ENCODE peak calls at places on chromosomes 3 and 15, in five cellular contexts. One of them, this sample, is unnamed.

GRCh38 chr3:13046569-13047279 is 26.5 kb downstream of the IQSEC1 start:
- DNase-seq in MM.1S: no peak
- DNase-seq in IMR-90: no peak
- DNase-seq in A549: no peak
- DNase-seq in fibroblast of lung: no peak
- DNase-seq in this sample: no peak

GRCh38 chr3:55090310-55090709 is 162.5 kb upstream of the LRTM1 start:
- DNase-seq in MM.1S: no peak
- DNase-seq in IMR-90: no peak
- DNase-seq in A549: no peak
- DNase-seq in fibroblast of lung: no peak
- DNase-seq in this sample: no peak

GRCh38 chr15:90024406-90024805 is 23.3 kb downstream of the ZNF710 start:
- DNase-seq in MM.1S: no peak
- DNase-seq in IMR-90: no peak
- DNase-seq in A549: no peak
- DNase-seq in fibroblast of lung: no peak
- DNase-seq in this sample: no peak

GRCh38 chr3:147378186-147378503 is 28.2 kb downstream of the ZIC4 start:
- DNase-seq in MM.1S: no peak
- DNase-seq in IMR-90: no peak
- DNase-seq in A549: no peak
- DNase-seq in fibroblast of lung: no peak
- DNase-seq in this sample: peak

GRCh38 chr3:120170223-120170622 is 76.0 kb upstream of the GSK3B start:
- DNase-seq in MM.1S: no peak
- DNase-seq in IMR-90: peak
- DNase-seq in A549: peak
- DNase-seq in fibroblast of lung: peak
- DNase-seq in this sample: no peak

GRCh38 chr15:89174476-89174875 is 46.9 kb downstream of the RLBP1 start:
- DNase-seq in MM.1S: no peak
- DNase-seq in IMR-90: no peak
- DNase-seq in A549: no peak
- DNase-seq in fibroblast of lung: peak
- DNase-seq in this sample: no peak

GRCh38 chr3:112794622-112795172 is 52.0 kb downstream of the CD200R1L start:
- DNase-seq in MM.1S: no peak
- DNase-seq in IMR-90: no peak
- DNase-seq in A549: no peak
- DNase-seq in fibroblast of lung: no peak
- DNase-seq in this sample: no peak

GRCh38 chr15:40103124-40103858 is 5.4 kb downstream of the BMF start:
- DNase-seq in MM.1S: no peak
- DNase-seq in IMR-90: peak
- DNase-seq in A549: no peak
- DNase-seq in fibroblast of lung: peak
- DNase-seq in this sample: peak

GRCh38 chr3:195441476-195441970 is 1.3 kb downstream of the ACAP2 start:
- DNase-seq in MM.1S: peak
- DNase-seq in IMR-90: peak
- DNase-seq in A549: no peak
- DNase-seq in fibroblast of lung: no peak
- DNase-seq in this sample: peak

GRCh38 chr15:79431636-79432344 is at the start of gene MINAR1:
- DNase-seq in MM.1S: no peak
- DNase-seq in IMR-90: peak
- DNase-seq in A549: peak
- DNase-seq in fibroblast of lung: peak
- DNase-seq in this sample: peak

GRCh38 chr3:58153371-58153770 is 57.4 kb downstream of the DNASE1L3 start:
- DNase-seq in MM.1S: no peak
- DNase-seq in IMR-90: no peak
- DNase-seq in A549: no peak
- DNase-seq in fibroblast of lung: no peak
- DNase-seq in this sample: no peak

GRCh38 chr3:196666001-196666867 is 26.7 kb downstream of the NRROS start:
- DNase-seq in MM.1S: no peak
- DNase-seq in IMR-90: peak
- DNase-seq in A549: peak
- DNase-seq in fibroblast of lung: peak
- DNase-seq in this sample: peak

GRCh38 chr3:99960941-99961340 is 143.3 kb downstream of the CMSS1 start:
- DNase-seq in MM.1S: no peak
- DNase-seq in IMR-90: no peak
- DNase-seq in A549: no peak
- DNase-seq in fibroblast of lung: peak
- DNase-seq in this sample: no peak

GRCh38 chr3:99960123-99960878 is 142.6 kb downstream of the CMSS1 start:
- DNase-seq in MM.1S: no peak
- DNase-seq in IMR-90: no peak
- DNase-seq in A549: no peak
- DNase-seq in fibroblast of lung: no peak
- DNase-seq in this sample: no peak

GRCh38 chr3:99965077-99965476 is 147.4 kb downstream of the CMSS1 start:
- DNase-seq in MM.1S: no peak
- DNase-seq in IMR-90: peak
- DNase-seq in A549: no peak
- DNase-seq in fibroblast of lung: peak
- DNase-seq in this sample: no peak

GRCh38 chr3:99962703-99963102 is 145.0 kb downstream of the CMSS1 start:
- DNase-seq in MM.1S: no peak
- DNase-seq in IMR-90: peak
- DNase-seq in A549: no peak
- DNase-seq in fibroblast of lung: peak
- DNase-seq in this sample: no peak

DNA sequence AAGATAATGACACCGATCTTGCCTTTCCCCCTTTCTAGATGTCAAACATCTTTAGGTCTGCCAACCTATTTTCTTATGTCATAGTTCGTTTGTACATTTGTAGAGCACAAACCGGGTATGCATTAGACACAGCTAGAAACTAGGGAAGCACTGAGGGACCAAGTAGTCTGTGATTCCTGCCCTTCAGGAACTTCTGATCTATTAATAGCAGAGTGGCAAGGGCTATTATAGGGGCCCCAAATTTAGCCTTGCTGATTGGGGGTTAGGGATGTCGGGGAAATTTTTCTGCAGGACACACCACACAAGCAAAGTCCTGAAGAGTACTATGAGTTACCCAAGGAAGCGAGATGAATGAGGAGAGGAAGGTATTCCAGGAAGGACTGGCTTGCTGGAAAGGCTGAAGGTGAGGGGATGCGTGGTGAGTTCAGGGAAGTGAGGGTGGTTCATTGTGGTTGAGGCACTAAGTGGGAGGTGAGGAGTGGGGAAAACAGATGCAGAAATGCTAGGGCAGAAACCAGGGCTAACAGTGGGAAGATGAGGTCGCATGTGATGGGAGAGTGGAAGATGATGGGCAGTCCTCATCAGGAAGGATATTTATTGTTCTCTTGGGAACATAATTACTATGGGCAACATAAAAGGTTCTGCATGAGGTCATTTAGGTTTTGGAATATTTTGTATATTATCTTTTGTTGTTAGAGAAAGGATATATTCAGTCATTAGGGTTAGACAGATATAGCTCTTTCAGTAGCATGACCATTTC is 144.3 kb downstream of the CMSS1 start:
- DNase-seq in MM.1S: no peak
- DNase-seq in IMR-90: no peak
- DNase-seq in A549: no peak
- DNase-seq in fibroblast of lung: no peak
- DNase-seq in this sample: no peak
- H3K4me2 ChIP-seq in MM.1S: no peak
- H3K4me2 ChIP-seq in IMR-90: no peak
- H3K4me2 ChIP-seq in A549: no peak
- H3K4me2 ChIP-seq in fibroblast of lung: no peak
- H3K4me2 ChIP-seq in this sample: no peak

GRCh38 chr3:127677541-127678314 is 5.0 kb downstream of the ABTB1 start:
- DNase-seq in MM.1S: no peak
- DNase-seq in IMR-90: no peak
- DNase-seq in A549: no peak
- DNase-seq in fibroblast of lung: no peak
- DNase-seq in this sample: no peak
- H3K27ac ChIP-seq in MM.1S: no peak
- H3K27ac ChIP-seq in IMR-90: no peak
- H3K27ac ChIP-seq in A549: no peak
- H3K27ac ChIP-seq in fibroblast of lung: no peak
- H3K27ac ChIP-seq in this sample: no peak

GRCh38 chr3:165729756-165730155 is 107.5 kb downstream of the BCHE start:
- DNase-seq in MM.1S: no peak
- DNase-seq in IMR-90: no peak
- DNase-seq in A549: no peak
- DNase-seq in fibroblast of lung: no peak
- DNase-seq in this sample: no peak
- TF ChIP-seq CTCF in MM.1S: no peak
- TF ChIP-seq CTCF in IMR-90: no peak
- TF ChIP-seq CTCF in A549: no peak
- TF ChIP-seq CTCF in fibroblast of lung: no peak
- TF ChIP-seq CTCF in this sample: no peak

GRCh38 chr15:70291295-70291694 is 193.6 kb upstream of the TLE3 start:
- DNase-seq in MM.1S: no peak
- DNase-seq in IMR-90: no peak
- DNase-seq in A549: no peak
- DNase-seq in fibroblast of lung: no peak
- DNase-seq in this sample: no peak

GRCh38 chr15:70290708-70291107 is 193.0 kb upstream of the TLE3 start:
- DNase-seq in MM.1S: no peak
- DNase-seq in IMR-90: no peak
- DNase-seq in A549: no peak
- DNase-seq in fibroblast of lung: no peak
- DNase-seq in this sample: no peak

GRCh38 chr15:70292511-70292760 is 194.7 kb upstream of the TLE3 start:
- DNase-seq in MM.1S: no peak
- DNase-seq in IMR-90: no peak
- DNase-seq in A549: no peak
- DNase-seq in fibroblast of lung: no peak
- DNase-seq in this sample: no peak

GRCh38 chr15:70291696-70292510 is 194.2 kb upstream of the TLE3 start:
- DNase-seq in MM.1S: no peak
- DNase-seq in IMR-90: no peak
- DNase-seq in A549: no peak
- DNase-seq in fibroblast of lung: no peak
- DNase-seq in this sample: no peak

DNA sequence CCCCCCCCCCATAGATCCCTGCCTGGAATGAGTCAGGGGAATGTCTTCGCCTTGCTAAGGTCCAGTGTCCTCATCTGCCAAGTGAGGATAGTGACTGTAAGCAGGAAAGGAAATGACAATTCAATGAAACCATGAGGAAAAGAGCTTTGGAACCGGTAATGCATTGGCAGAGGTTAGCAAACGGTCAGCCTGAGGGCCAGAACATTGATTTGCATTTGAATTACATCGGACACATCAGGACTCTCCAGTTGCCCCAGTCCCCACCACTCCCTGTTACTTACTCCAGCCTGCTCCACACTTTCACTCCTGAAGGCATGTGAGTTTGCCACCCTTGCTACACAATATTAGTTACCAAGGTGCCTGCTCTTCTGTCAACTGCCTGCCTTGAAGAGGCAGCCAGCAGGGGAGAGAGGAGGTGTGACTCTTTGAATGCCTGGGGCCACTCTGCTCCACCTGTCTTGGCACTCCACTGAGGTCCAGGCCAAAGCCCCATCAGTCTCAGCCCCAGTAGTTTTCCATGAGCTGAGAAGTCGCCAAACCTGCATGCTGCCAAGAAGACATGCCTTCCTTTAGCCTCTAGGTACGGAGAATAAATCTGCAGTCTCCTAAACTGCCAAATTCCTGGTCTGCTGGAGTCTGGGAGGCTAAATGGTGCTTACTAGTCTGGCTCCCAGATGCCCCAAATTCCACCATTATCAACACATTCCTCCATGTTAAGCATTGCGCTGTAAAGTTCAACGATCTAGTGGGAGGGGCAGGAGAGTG is 191.7 kb upstream of the TLE3 start:
- DNase-seq in MM.1S: no peak
- DNase-seq in IMR-90: no peak
- DNase-seq in A549: no peak
- DNase-seq in fibroblast of lung: no peak
- DNase-seq in this sample: peak
- H3K4me2 ChIP-seq in MM.1S: no peak
- H3K4me2 ChIP-seq in IMR-90: no peak
- H3K4me2 ChIP-seq in A549: no peak
- H3K4me2 ChIP-seq in fibroblast of lung: no peak
- H3K4me2 ChIP-seq in this sample: no peak

DNA sequence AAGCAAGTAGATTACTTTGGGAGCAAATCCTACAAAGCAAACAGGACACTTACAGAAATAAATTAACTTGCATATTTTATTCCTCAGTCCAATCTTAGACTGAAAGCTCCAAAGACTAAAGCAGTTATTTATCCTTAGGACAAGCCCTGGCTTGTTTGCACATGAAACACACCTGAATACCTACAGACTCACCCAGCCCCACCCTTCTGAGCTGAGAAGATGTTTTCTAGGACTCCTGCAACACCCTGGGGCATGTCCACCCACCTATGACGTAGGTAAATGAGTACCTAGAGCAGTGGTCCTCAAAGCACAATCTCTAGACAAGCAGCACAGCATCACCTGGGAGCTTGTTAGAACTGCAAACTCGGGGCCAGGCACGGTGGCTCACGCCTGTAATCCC is 80.8 kb downstream of the ANXA2 start:
- DNase-seq in MM.1S: no peak
- DNase-seq in IMR-90: no peak
- DNase-seq in A549: no peak
- DNase-seq in fibroblast of lung: no peak
- DNase-seq in this sample: no peak
- H3K27ac ChIP-seq in MM.1S: no peak
- H3K27ac ChIP-seq in IMR-90: no peak
- H3K27ac ChIP-seq in A549: no peak
- H3K27ac ChIP-seq in fibroblast of lung: no peak
- H3K27ac ChIP-seq in this sample: no peak